ENCODE peak calls at places on chromosomes 2 and 18, in ten cellular contexts. G is type B pancreatic cell; C is AG04449; W is astrocyte of the hippocampus; T is NCI-H1930; P is mammary epithelial cell; B is GM19239; Y is ascending aorta; R is SIG-M5; F is activated CD4-positive, alpha-beta T cell treated with anti-CD3 and anti-CD28 coated beads, Interleukin-2, amount 10 ng/mL, durations not matched to agents 7 days and 5 days. M is an unnamed sample.

GRCh38 chr18:5894613-5895299 is 566 bp downstream of the TMEM200C start:
- DNase-seq in F (no peak), Y (no peak), C (no peak), G (no peak), R (no peak), B (peak), P (no peak), W (peak), T (no peak), M (no peak)

GRCh38 chr2:165067958-165068612 is 112.8 kb upstream of the SLC38A11 start:
- DNase-seq in Y (no peak), R (no peak), P (no peak), W (peak), T (peak), B (no peak), C (no peak), F (no peak), G (peak), M (peak)

GRCh38 chr2:118059919-118060478 is 28.3 kb upstream of the INSIG2 start:
- DNase-seq in R (no peak), W (peak), P (peak), F (no peak), T (no peak), B (no peak), G (no peak), C (peak), Y (no peak), M (no peak)

GRCh38 chr2:32743480-32744236 is 115.8 kb downstream of the TTC27 start:
- DNase-seq in F (no peak), C (no peak), W (peak), P (no peak), R (no peak), G (no peak), T (no peak), Y (no peak), B (no peak), M (no peak)

GRCh38 chr2:105371156-105371555 is 27.7 kb downstream of the FHL2 start:
- DNase-seq in P (peak), F (no peak), C (no peak), W (no peak), B (no peak), G (no peak), R (no peak), Y (peak), T (no peak), M (no peak)

GRCh38 chr2:216031960-216032689 is 18.8 kb upstream of the MREG start:
- DNase-seq in W (peak), G (no peak), F (no peak), T (no peak), P (peak), B (no peak), R (no peak), Y (no peak), C (peak), M (no peak)

GRCh38 chr2:72993147-72993546 is 75.8 kb downstream of the EMX1 start:
- DNase-seq in B (peak), T (peak), G (peak), W (peak), R (no peak), Y (peak), P (no peak), C (no peak), F (peak), M (no peak)

GRCh38 chr2:151111599-151112278 is 149.9 kb downstream of the RBM43 start:
- DNase-seq in P (peak), G (no peak), R (no peak), Y (no peak), F (no peak), C (peak), W (peak), B (no peak), T (no peak), M (no peak)

GRCh38 chr2:108911807-108912628 is 77.0 kb downstream of the EDAR start:
- DNase-seq in P (no peak), B (no peak), F (no peak), C (no peak), Y (no peak), T (no peak), R (no peak), G (peak), W (no peak), M (no peak)

GRCh38 chr2:38797276-38797675 is 19.3 kb downstream of the GEMIN6 start:
- DNase-seq in F (no peak), W (peak), Y (no peak), B (no peak), R (no peak), T (no peak), P (no peak), G (no peak), C (no peak), M (no peak)

GRCh38 chr2:199458806-199459285 is 1.1 kb upstream of the SATB2 start:
- DNase-seq in G (no peak), Y (no peak), F (no peak), T (no peak), R (no peak), W (no peak), B (no peak), C (no peak), P (peak), M (no peak)

GRCh38 chr2:126656311-126657145 is 570 bp downstream of the GYPC start:
- DNase-seq in G (no peak), P (no peak), B (peak), R (no peak), Y (peak), T (no peak), C (no peak), F (peak), W (peak), M (no peak)

GRCh38 chr2:233849607-233850271 is 4.6 kb downstream of the HJURP start:
- DNase-seq in P (no peak), C (no peak), W (no peak), G (peak), T (no peak), R (no peak), F (no peak), Y (no peak), B (no peak), M (no peak)

GRCh38 chr2:16250886-16251285 is 310.5 kb downstream of the MYCN start:
- DNase-seq in W (peak), G (no peak), T (no peak), R (no peak), F (no peak), C (no peak), Y (no peak), P (peak), B (no peak), M (no peak)

GRCh38 chr2:225411452-225411851 is 11.9 kb downstream of the NYAP2 start:
- DNase-seq in W (no peak), T (no peak), P (no peak), G (no peak), B (no peak), F (no peak), C (no peak), Y (no peak), R (no peak), M (no peak)

GRCh38 chr18:49625021-49625691 is 63.3 kb downstream of the LIPG start:
- DNase-seq in T (no peak), Y (no peak), G (no peak), F (no peak), R (no peak), C (no peak), W (peak), B (no peak), P (no peak), M (no peak)

GRCh38 chr2:56770490-56770889 is 586.7 kb downstream of the CCDC85A start:
- DNase-seq in P (peak), B (no peak), C (peak), F (no peak), Y (no peak), R (no peak), W (no peak), G (no peak), T (no peak), M (no peak)

GRCh38 chr18:7545734-7546133 is 21.4 kb upstream of the PTPRM start:
- DNase-seq in W (no peak), C (no peak), G (no peak), B (no peak), T (no peak), Y (no peak), F (no peak), P (peak), R (no peak), M (no peak)

GRCh38 chr2:143830476-143830875 is 689.4 kb downstream of the ZEB2 start:
- DNase-seq in C (no peak), B (no peak), W (no peak), T (no peak), P (no peak), F (no peak), Y (no peak), G (no peak), R (no peak), M (no peak)

M was measured in NCI-H187.